ENCODE peak calls at places on chromosome 20, in ten cellular contexts. One of them, this sample, is unnamed.

GRCh38 chr20:43939762-43940121 is 25.1 kb downstream of the TOX2 start:
- DNase-seq in neural crest cell: no peak
- DNase-seq in endodermal cell: no peak
- DNase-seq in body of pancreas: no peak
- DNase-seq in fibroblast of lung: no peak
- DNase-seq in fibroblast of mammary gland: peak
- DNase-seq in brain microvascular endothelial cell: no peak
- DNase-seq in cardiac muscle cell: no peak
- DNase-seq in CD4-positive, alpha-beta T cell: no peak
- DNase-seq in Caco-2: no peak
- DNase-seq in this sample: no peak

GRCh38 chr20:62860391-62860923 is 1.2 kb downstream of the TCFL5 start:
- DNase-seq in CD4-positive, alpha-beta T cell: no peak
- DNase-seq in fibroblast of mammary gland: peak
- DNase-seq in Caco-2: no peak
- DNase-seq in body of pancreas: peak
- DNase-seq in neural crest cell: no peak
- DNase-seq in cardiac muscle cell: no peak
- DNase-seq in endodermal cell: peak
- DNase-seq in fibroblast of lung: peak
- DNase-seq in brain microvascular endothelial cell: no peak
- DNase-seq in this sample: no peak

GRCh38 chr20:61837200-61837599 is 228.5 kb downstream of the TAF4 start:
- DNase-seq in Caco-2: no peak
- DNase-seq in brain microvascular endothelial cell: no peak
- DNase-seq in fibroblast of lung: no peak
- DNase-seq in fibroblast of mammary gland: no peak
- DNase-seq in CD4-positive, alpha-beta T cell: no peak
- DNase-seq in body of pancreas: no peak
- DNase-seq in cardiac muscle cell: no peak
- DNase-seq in neural crest cell: no peak
- DNase-seq in endodermal cell: no peak
- DNase-seq in this sample: no peak

GRCh38 chr20:63857751-63858392 is 3.4 kb upstream of the ABHD16B start:
- DNase-seq in brain microvascular endothelial cell: no peak
- DNase-seq in CD4-positive, alpha-beta T cell: no peak
- DNase-seq in fibroblast of mammary gland: peak
- DNase-seq in Caco-2: no peak
- DNase-seq in neural crest cell: no peak
- DNase-seq in endodermal cell: no peak
- DNase-seq in fibroblast of lung: no peak
- DNase-seq in cardiac muscle cell: no peak
- DNase-seq in body of pancreas: no peak
- DNase-seq in this sample: no peak

GRCh38 chr20:11807070-11807741 is 110.5 kb upstream of the BTBD3 start:
- DNase-seq in fibroblast of mammary gland: peak
- DNase-seq in body of pancreas: no peak
- DNase-seq in endodermal cell: no peak
- DNase-seq in fibroblast of lung: peak
- DNase-seq in cardiac muscle cell: no peak
- DNase-seq in CD4-positive, alpha-beta T cell: no peak
- DNase-seq in neural crest cell: no peak
- DNase-seq in Caco-2: no peak
- DNase-seq in brain microvascular endothelial cell: peak
- DNase-seq in this sample: no peak

GRCh38 chr20:37492096-37492625 is 28.9 kb upstream of the NNAT start:
- DNase-seq in endodermal cell: no peak
- DNase-seq in cardiac muscle cell: no peak
- DNase-seq in CD4-positive, alpha-beta T cell: no peak
- DNase-seq in body of pancreas: no peak
- DNase-seq in fibroblast of mammary gland: no peak
- DNase-seq in Caco-2: peak
- DNase-seq in brain microvascular endothelial cell: no peak
- DNase-seq in fibroblast of lung: no peak
- DNase-seq in neural crest cell: no peak
- DNase-seq in this sample: no peak

GRCh38 chr20:18313410-18313809 is 25.1 kb downstream of the ZNF133 start:
- DNase-seq in fibroblast of mammary gland: no peak
- DNase-seq in CD4-positive, alpha-beta T cell: no peak
- DNase-seq in cardiac muscle cell: no peak
- DNase-seq in body of pancreas: no peak
- DNase-seq in brain microvascular endothelial cell: no peak
- DNase-seq in endodermal cell: no peak
- DNase-seq in neural crest cell: no peak
- DNase-seq in fibroblast of lung: no peak
- DNase-seq in Caco-2: no peak
- DNase-seq in this sample: no peak

GRCh38 chr20:52075400-52075799 is 116.2 kb downstream of the ZFP64 start:
- DNase-seq in brain microvascular endothelial cell: no peak
- DNase-seq in neural crest cell: no peak
- DNase-seq in cardiac muscle cell: no peak
- DNase-seq in endodermal cell: no peak
- DNase-seq in body of pancreas: no peak
- DNase-seq in Caco-2: no peak
- DNase-seq in CD4-positive, alpha-beta T cell: no peak
- DNase-seq in fibroblast of mammary gland: no peak
- DNase-seq in fibroblast of lung: no peak
- DNase-seq in this sample: no peak

GRCh38 chr20:37511605-37512275 is 9.3 kb upstream of the NNAT start:
- DNase-seq in brain microvascular endothelial cell: peak
- DNase-seq in CD4-positive, alpha-beta T cell: no peak
- DNase-seq in cardiac muscle cell: no peak
- DNase-seq in fibroblast of lung: peak
- DNase-seq in neural crest cell: no peak
- DNase-seq in Caco-2: no peak
- DNase-seq in fibroblast of mammary gland: peak
- DNase-seq in body of pancreas: no peak
- DNase-seq in endodermal cell: no peak
- DNase-seq in this sample: no peak

GRCh38 chr20:9503530-9504251 is 10.7 kb upstream of the LAMP5 start:
- DNase-seq in cardiac muscle cell: peak
- DNase-seq in neural crest cell: no peak
- DNase-seq in Caco-2: no peak
- DNase-seq in body of pancreas: no peak
- DNase-seq in endodermal cell: peak
- DNase-seq in CD4-positive, alpha-beta T cell: no peak
- DNase-seq in brain microvascular endothelial cell: peak
- DNase-seq in fibroblast of lung: peak
- DNase-seq in fibroblast of mammary gland: peak
- DNase-seq in this sample: no peak

GRCh38 chr20:36391456-36391855 is 85.3 kb downstream of the DLGAP4 start:
- DNase-seq in body of pancreas: no peak
- DNase-seq in fibroblast of lung: peak
- DNase-seq in brain microvascular endothelial cell: peak
- DNase-seq in Caco-2: no peak
- DNase-seq in fibroblast of mammary gland: no peak
- DNase-seq in neural crest cell: no peak
- DNase-seq in cardiac muscle cell: no peak
- DNase-seq in endodermal cell: peak
- DNase-seq in CD4-positive, alpha-beta T cell: no peak
- DNase-seq in this sample: no peak

DNA sequence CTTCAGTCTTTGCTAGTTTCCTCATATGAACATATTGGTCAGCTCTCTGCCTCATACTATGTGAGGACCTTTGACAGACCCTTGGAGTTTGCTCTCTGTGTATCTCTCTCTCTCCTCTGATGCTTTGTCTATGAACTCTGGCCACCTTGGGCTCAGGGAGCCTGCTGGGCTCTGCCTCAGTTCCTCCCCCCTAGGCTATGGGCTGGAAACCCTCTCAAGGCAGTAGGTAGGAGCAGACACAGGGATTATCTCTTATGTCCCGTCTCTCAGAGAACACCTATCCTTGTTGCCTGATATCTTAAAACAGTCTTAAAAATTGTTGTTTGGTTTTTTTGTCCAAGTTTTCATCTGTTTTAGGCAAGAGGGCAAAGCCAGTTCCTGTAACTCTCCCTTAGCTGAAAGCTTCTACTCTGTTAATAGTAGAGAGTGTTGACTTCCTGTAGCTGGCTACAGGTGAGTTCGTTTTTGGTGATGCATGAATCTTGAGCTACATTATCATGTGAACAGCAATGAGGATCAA is 68.3 kb downstream of the BCAS1 start:
- DNase-seq in endodermal cell: no peak
- DNase-seq in fibroblast of lung: no peak
- DNase-seq in brain microvascular endothelial cell: no peak
- DNase-seq in Caco-2: no peak
- DNase-seq in body of pancreas: no peak
- DNase-seq in cardiac muscle cell: no peak
- DNase-seq in neural crest cell: no peak
- DNase-seq in fibroblast of mammary gland: no peak
- DNase-seq in CD4-positive, alpha-beta T cell: no peak
- DNase-seq in this sample: no peak
- TF ChIP-seq CTCF in endodermal cell: no peak
- TF ChIP-seq CTCF in fibroblast of lung: no peak
- TF ChIP-seq CTCF in brain microvascular endothelial cell: no peak
- TF ChIP-seq CTCF in Caco-2: no peak
- TF ChIP-seq CTCF in body of pancreas: no peak
- TF ChIP-seq CTCF in cardiac muscle cell: no peak
- TF ChIP-seq CTCF in neural crest cell: no peak
- TF ChIP-seq CTCF in fibroblast of mammary gland: no peak
- TF ChIP-seq CTCF in CD4-positive, alpha-beta T cell: no peak
- TF ChIP-seq CTCF in this sample: no peak

DNA sequence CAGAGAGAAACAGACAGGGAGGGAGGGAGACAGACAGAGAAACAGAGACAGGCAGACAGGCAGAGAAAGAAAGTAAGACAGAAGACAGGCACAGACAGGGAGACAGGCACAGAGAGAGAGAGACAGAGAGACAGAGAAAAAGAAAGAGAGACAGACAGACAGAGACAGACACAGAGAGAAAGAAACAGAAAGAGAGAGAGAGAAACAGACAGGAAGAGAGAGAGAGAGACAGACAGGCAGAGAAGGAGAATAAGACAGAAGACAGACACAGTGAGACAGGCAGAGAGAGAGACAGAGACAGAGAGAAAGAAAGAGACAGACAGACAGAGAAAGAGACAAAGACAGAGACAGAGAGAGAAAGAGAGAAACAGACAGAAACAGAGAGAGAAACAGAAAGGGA is 754.8 kb upstream of the DEFB115 start:
- DNase-seq in body of pancreas: no peak
- DNase-seq in Caco-2: no peak
- DNase-seq in brain microvascular endothelial cell: no peak
- DNase-seq in fibroblast of lung: no peak
- DNase-seq in CD4-positive, alpha-beta T cell: no peak
- DNase-seq in neural crest cell: no peak
- DNase-seq in fibroblast of mammary gland: no peak
- DNase-seq in endodermal cell: no peak
- DNase-seq in cardiac muscle cell: no peak
- DNase-seq in this sample: no peak
- TF ChIP-seq CTCF in body of pancreas: no peak
- TF ChIP-seq CTCF in Caco-2: no peak
- TF ChIP-seq CTCF in brain microvascular endothelial cell: no peak
- TF ChIP-seq CTCF in fibroblast of lung: no peak
- TF ChIP-seq CTCF in CD4-positive, alpha-beta T cell: no peak
- TF ChIP-seq CTCF in neural crest cell: no peak
- TF ChIP-seq CTCF in fibroblast of mammary gland: no peak
- TF ChIP-seq CTCF in endodermal cell: no peak
- TF ChIP-seq CTCF in cardiac muscle cell: no peak
- TF ChIP-seq CTCF in this sample: no peak

DNA sequence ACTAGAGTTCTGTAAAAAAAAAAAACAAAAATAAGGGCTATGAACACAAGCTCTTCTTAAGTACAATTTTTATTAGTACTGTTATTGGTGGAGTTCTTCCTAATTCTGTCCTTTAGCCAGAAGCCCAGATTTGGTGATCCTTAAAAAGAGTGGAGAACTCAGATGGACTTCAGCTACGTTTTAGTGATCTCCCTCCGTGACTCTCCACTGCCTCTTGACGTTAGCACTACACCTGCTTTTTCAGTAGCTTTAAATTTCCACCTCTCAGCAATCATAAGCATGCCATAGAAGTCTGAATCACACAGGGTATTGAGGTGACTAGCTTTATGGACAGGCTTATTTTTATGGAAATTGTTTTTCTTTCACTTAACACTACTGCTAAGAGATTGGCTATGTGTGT is 17.7 kb downstream of the DHX35 start:
- DNase-seq in Caco-2: no peak
- DNase-seq in fibroblast of mammary gland: no peak
- DNase-seq in neural crest cell: no peak
- DNase-seq in cardiac muscle cell: no peak
- DNase-seq in CD4-positive, alpha-beta T cell: no peak
- DNase-seq in body of pancreas: no peak
- DNase-seq in fibroblast of lung: no peak
- DNase-seq in brain microvascular endothelial cell: no peak
- DNase-seq in endodermal cell: no peak
- DNase-seq in this sample: no peak
- TF ChIP-seq CTCF in Caco-2: no peak
- TF ChIP-seq CTCF in fibroblast of mammary gland: no peak
- TF ChIP-seq CTCF in neural crest cell: no peak
- TF ChIP-seq CTCF in cardiac muscle cell: no peak
- TF ChIP-seq CTCF in CD4-positive, alpha-beta T cell: no peak
- TF ChIP-seq CTCF in body of pancreas: no peak
- TF ChIP-seq CTCF in fibroblast of lung: no peak
- TF ChIP-seq CTCF in brain microvascular endothelial cell: no peak
- TF ChIP-seq CTCF in endodermal cell: no peak
- TF ChIP-seq CTCF in this sample: no peak

DNA sequence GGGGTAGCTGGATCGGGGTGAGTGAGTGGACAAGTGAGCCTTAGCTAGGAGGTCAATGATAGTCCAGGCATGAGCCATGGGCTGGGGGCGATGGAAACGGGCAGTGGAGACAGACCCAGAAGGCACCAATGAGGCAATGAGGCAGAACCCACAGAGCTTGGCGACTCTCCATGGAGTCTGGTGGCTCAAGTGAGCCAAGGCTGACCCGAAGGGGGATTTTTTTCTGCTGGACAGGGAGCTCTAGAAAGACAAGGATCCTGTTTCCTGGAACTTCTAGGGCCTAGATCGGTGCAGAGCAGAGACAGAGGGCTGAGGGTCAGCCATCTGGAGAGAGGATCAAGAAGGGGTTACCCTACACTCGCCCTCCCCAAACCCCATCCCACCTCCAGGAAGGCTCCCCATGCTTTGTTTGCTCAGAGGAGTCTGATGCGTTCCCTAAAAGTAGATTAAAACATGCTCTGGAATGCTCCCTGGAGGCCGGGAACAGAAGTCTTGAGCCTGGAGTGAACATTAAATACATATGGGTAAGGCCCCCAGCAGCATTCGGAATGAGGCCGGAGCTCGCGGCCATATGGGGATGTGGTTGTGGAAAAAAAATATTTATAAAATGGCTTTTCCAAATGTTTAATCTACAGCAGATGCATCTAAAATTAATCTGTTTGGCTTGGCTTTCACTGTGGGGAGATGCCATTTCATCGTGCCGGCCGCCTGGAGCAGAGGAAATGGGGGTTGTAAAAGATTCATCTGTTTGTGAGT is 237.8 kb upstream of the PMEPA1 start:
- DNase-seq in fibroblast of mammary gland: peak
- DNase-seq in CD4-positive, alpha-beta T cell: no peak
- DNase-seq in body of pancreas: no peak
- DNase-seq in brain microvascular endothelial cell: peak
- DNase-seq in cardiac muscle cell: no peak
- DNase-seq in neural crest cell: no peak
- DNase-seq in fibroblast of lung: peak
- DNase-seq in Caco-2: no peak
- DNase-seq in endodermal cell: no peak
- DNase-seq in this sample: no peak
- TF ChIP-seq CTCF in fibroblast of mammary gland: no peak
- TF ChIP-seq CTCF in CD4-positive, alpha-beta T cell: no peak
- TF ChIP-seq CTCF in body of pancreas: no peak
- TF ChIP-seq CTCF in brain microvascular endothelial cell: peak
- TF ChIP-seq CTCF in cardiac muscle cell: no peak
- TF ChIP-seq CTCF in neural crest cell: no peak
- TF ChIP-seq CTCF in fibroblast of lung: peak
- TF ChIP-seq CTCF in Caco-2: no peak
- TF ChIP-seq CTCF in endodermal cell: no peak
- TF ChIP-seq CTCF in this sample: no peak